ENCODE peak calls at places on chromosomes 5 and 9, in seven cellular contexts. A, P, C, G, L, O and E are unnamed samples.

GRCh38 chr5:125349432-125349831 is 603.0 kb upstream of the ZNF608 start:
- DNase-seq in A (no peak), P (peak; percentile 77), C (no peak), G (no peak), L (peak; percentile 38), O (peak; percentile 7), E (no peak)

GRCh38 chr5:151868451-151868850 is 56.2 kb downstream of the GLRA1 start:
- DNase-seq in A (no peak), P (no peak), C (no peak), G (no peak), L (no peak), O (no peak), E (no peak)

GRCh38 chr9:92406506-92406905 is 2.1 kb upstream of the OGN start:
- DNase-seq in A (peak; percentile 12), P (no peak), C (peak; percentile 37), G (no peak), L (no peak), O (peak; percentile 60), E (no peak)

GRCh38 chr9:1994180-1994579 is 21.0 kb upstream of the SMARCA2 start:
- DNase-seq in A (no peak), P (no peak), C (no peak), G (no peak), L (no peak), O (no peak), E (no peak)

GRCh38 chr9:135346438-135347050 is 133.0 kb upstream of the PPP1R26 start:
- DNase-seq in A (no peak), P (no peak), C (no peak), G (no peak), L (no peak), O (no peak), E (no peak)

GRCh38 chr5:5276471-5276870 is 136.3 kb downstream of the ADAMTS16 start:
- DNase-seq in A (no peak), P (no peak), C (no peak), G (no peak), L (no peak), O (no peak), E (no peak)

GRCh38 chr9:33170464-33171156 is 3.5 kb upstream of the B4GALT1 start:
- DNase-seq in A (peak; percentile 65), P (peak; percentile 44), C (no peak), G (peak; percentile 46), L (peak; percentile 37), O (no peak), E (no peak)

GRCh38 chr5:168125445-168126199 is 165.8 kb upstream of the WWC1 start:
- DNase-seq in A (no peak), P (no peak), C (no peak), G (no peak), L (no peak), O (no peak), E (no peak)

GRCh38 chr9:79824265-79824664 is 252.5 kb downstream of the TLE4 start:
- DNase-seq in A (no peak), P (no peak), C (no peak), G (no peak), L (no peak), O (no peak), E (no peak)

GRCh38 chr9:35687972-35688557 is 1.7 kb downstream of the TPM2 start:
- DNase-seq in A (no peak), P (no peak), C (no peak), G (no peak), L (no peak), O (no peak), E (no peak)

GRCh38 chr5:150540615-150541396 is 32.9 kb downstream of the NDST1 start:
- DNase-seq in A (no peak), P (no peak), C (no peak), G (peak; percentile 84), L (peak; percentile 98), O (peak; percentile 98), E (no peak)

GRCh38 chr5:118529361-118530154 is 458.8 kb downstream of the DTWD2 start:
- DNase-seq in A (no peak), P (no peak), C (no peak), G (no peak), L (no peak), O (no peak), E (no peak)

GRCh38 chr5:159906957-159907356 is 9.3 kb upstream of the ADRA1B start:
- DNase-seq in A (no peak), P (no peak), C (no peak), G (no peak), L (no peak), O (no peak), E (no peak)